ENCODE peak calls at places on chromosomes 16 and 17, in seven cellular contexts. W, G, M, F, R, A and L are unnamed samples.

GRCh38 chr16:4979164-4979563 is 21.0 kb downstream of the SEC14L5 start:
- DNase-seq in G (no peak), R (no peak), F (no peak), A (no peak), M (no peak), W (no peak), L (no peak)

GRCh38 chr16:962366-962765 is 8.4 kb downstream of the LMF1 start:
- DNase-seq in W (no peak), R (no peak), M (no peak), F (no peak), G (no peak), A (no peak), L (peak)

GRCh38 chr16:88731699-88732098 is 25.4 kb downstream of the CTU2 start:
- DNase-seq in G (no peak), M (no peak), W (no peak), A (no peak), F (no peak), R (no peak), L (no peak)

GRCh38 chr16:31876955-31877828 is 3.6 kb downstream of the ZNF267 start:
- DNase-seq in G (peak), W (no peak), A (peak), M (no peak), R (no peak), F (no peak), L (no peak)

GRCh38 chr16:49466881-49467280 is 93.3 kb downstream of the C16orf78 start:
- DNase-seq in W (peak), A (no peak), F (peak), R (no peak), M (peak), G (no peak), L (peak)

GRCh38 chr17:70558821-70559220 is 389.5 kb downstream of the KCNJ2 start:
- DNase-seq in R (no peak), G (peak), W (no peak), A (no peak), F (no peak), M (no peak), L (no peak)

GRCh38 chr16:75593825-75594820 is 27.9 kb downstream of the GABARAPL2 start:
- DNase-seq in M (no peak), R (no peak), G (peak), A (no peak), W (no peak), F (no peak), L (no peak)

GRCh38 chr16:24848065-24848464 is 2.3 kb downstream of the SLC5A11 start:
- DNase-seq in G (peak), R (no peak), M (no peak), A (no peak), F (no peak), W (no peak), L (no peak)

GRCh38 chr16:20613471-20613887 is 37.3 kb upstream of the ACSM2B start:
- DNase-seq in G (no peak), F (no peak), M (no peak), R (peak), A (no peak), W (no peak), L (no peak)

GRCh38 chr17:9279911-9280310 is 258.6 kb downstream of the NTN1 start:
- DNase-seq in A (no peak), F (no peak), M (no peak), R (no peak), G (no peak), W (no peak), L (no peak)

GRCh38 chr16:27402964-27403600 is 1.1 kb downstream of the IL21R start:
- DNase-seq in A (peak), F (no peak), M (no peak), W (no peak), G (no peak), R (no peak), L (no peak)

GRCh38 chr16:54928016-54928356 is 2.7 kb upstream of the IRX5 start:
- DNase-seq in W (no peak), G (no peak), R (no peak), F (no peak), A (peak), M (no peak), L (no peak)

GRCh38 chr16:69917739-69918138 is 33.4 kb upstream of the CLEC18A start:
- DNase-seq in R (peak), W (no peak), M (no peak), F (no peak), A (no peak), G (peak), L (no peak)

GRCh38 chr17:13001991-13002615 is 15.7 kb downstream of the ELAC2 start:
- DNase-seq in A (no peak), R (no peak), F (no peak), G (peak), W (no peak), M (no peak), L (no peak)

GRCh38 chr16:30658731-30659506 is 688 bp downstream of the FBRS start:
- DNase-seq in F (no peak), W (peak), A (no peak), G (peak), M (peak), R (no peak), L (peak)

GRCh38 chr16:49019081-49019633 is 262.5 kb downstream of the CBLN1 start:
- DNase-seq in F (no peak), W (no peak), A (no peak), M (no peak), G (peak), R (no peak), L (no peak)

GRCh38 chr17:61598014-61598413 is 7.0 kb upstream of the NACA2 start:
- DNase-seq in A (no peak), W (no peak), F (no peak), R (no peak), M (no peak), G (no peak), L (no peak)

GRCh38 chr17:48997827-48998556 is 807 bp downstream of the IGF2BP1 start:
- DNase-seq in G (no peak), R (no peak), A (no peak), W (no peak), M (no peak), F (no peak), L (no peak)

GRCh38 chr17:27086526-27086925 is 207.4 kb upstream of the WSB1 start:
- DNase-seq in A (no peak), W (no peak), R (no peak), F (no peak), M (no peak), G (no peak), L (no peak)

GRCh38 chr17:52027620-52028019 is 130.9 kb downstream of the CA10 start:
- DNase-seq in W (no peak), M (no peak), R (no peak), A (no peak), F (no peak), G (no peak), L (no peak)

GRCh38 chr17:14201595-14201994 is 35.1 kb downstream of the CDRT15 start:
- DNase-seq in G (no peak), W (no peak), A (peak), F (peak), R (no peak), M (no peak), L (peak)

GRCh38 chr17:10646393-10646990 is 10.6 kb downstream of the MYH3 start:
- DNase-seq in A (peak), F (peak), R (peak), M (peak), G (peak), W (peak), L (peak)

GRCh38 chr17:33012522-33013033 is 20.9 kb downstream of the SPACA3 start:
- DNase-seq in A (no peak), G (peak), M (no peak), R (no peak), F (no peak), W (no peak), L (no peak)

GRCh38 chr17:32445497-32445896 is 1.2 kb downstream of the PSMD11 start:
- DNase-seq in G (no peak), R (no peak), A (no peak), W (no peak), M (no peak), F (no peak), L (no peak)

GRCh38 chr16:89565506-89566372 is 5.3 kb downstream of the RPL13 start:
- DNase-seq in M (peak), G (peak), F (peak), A (peak), R (peak), W (peak), L (peak)

GRCh38 chr16:85370881-85371651 is 242.1 kb upstream of the GSE1 start:
- DNase-seq in F (no peak), W (peak), M (peak), G (no peak), R (no peak), A (no peak), L (no peak)

GRCh38 chr16:69839798-69840409 is 77.8 kb downstream of the WWP2 start:
- DNase-seq in R (peak), G (no peak), W (peak), M (no peak), F (no peak), A (no peak), L (no peak)

GRCh38 chr16:51500306-51500705 is 349.2 kb upstream of the SALL1 start:
- DNase-seq in F (no peak), R (no peak), W (no peak), A (no peak), M (no peak), G (peak), L (no peak)

GRCh38 chr16:68093816-68094613 is 8.8 kb downstream of the NFATC3 start:
- DNase-seq in M (no peak), F (no peak), G (peak), R (no peak), W (no peak), A (peak), L (no peak)

GRCh38 chr17:2151634-2152033 is 96.7 kb downstream of the HIC1 start:
- DNase-seq in M (no peak), G (peak), F (no peak), R (no peak), A (no peak), W (no peak), L (no peak)

GRCh38 chr16:4801962-4802658 is at the start of gene ROGDI:
- DNase-seq in R (peak), M (peak), F (peak), A (peak), G (peak), W (peak), L (peak)

GRCh38 chr17:39357488-39357887 is 43.9 kb downstream of the FBXL20 start:
- DNase-seq in W (no peak), G (peak), A (no peak), R (no peak), F (no peak), M (no peak), L (no peak)

GRCh38 chr17:49018116-49018612 is 21.0 kb downstream of the IGF2BP1 start:
- DNase-seq in W (no peak), G (no peak), A (no peak), R (no peak), M (no peak), F (no peak), L (no peak)

GRCh38 chr16:85928411-85928820 is 29.5 kb downstream of the IRF8 start:
- DNase-seq in R (peak), F (no peak), W (no peak), G (peak), M (no peak), A (no peak), L (no peak)

GRCh38 chr17:65444049-65444448 is 117.4 kb downstream of the AXIN2 start:
- DNase-seq in G (no peak), W (no peak), M (no peak), A (no peak), F (no peak), R (no peak), L (no peak)
- H3K27ac ChIP-seq in G (no peak), W (no peak), M (no peak), A (no peak), F (no peak), R (no peak), L (no peak)

DNA sequence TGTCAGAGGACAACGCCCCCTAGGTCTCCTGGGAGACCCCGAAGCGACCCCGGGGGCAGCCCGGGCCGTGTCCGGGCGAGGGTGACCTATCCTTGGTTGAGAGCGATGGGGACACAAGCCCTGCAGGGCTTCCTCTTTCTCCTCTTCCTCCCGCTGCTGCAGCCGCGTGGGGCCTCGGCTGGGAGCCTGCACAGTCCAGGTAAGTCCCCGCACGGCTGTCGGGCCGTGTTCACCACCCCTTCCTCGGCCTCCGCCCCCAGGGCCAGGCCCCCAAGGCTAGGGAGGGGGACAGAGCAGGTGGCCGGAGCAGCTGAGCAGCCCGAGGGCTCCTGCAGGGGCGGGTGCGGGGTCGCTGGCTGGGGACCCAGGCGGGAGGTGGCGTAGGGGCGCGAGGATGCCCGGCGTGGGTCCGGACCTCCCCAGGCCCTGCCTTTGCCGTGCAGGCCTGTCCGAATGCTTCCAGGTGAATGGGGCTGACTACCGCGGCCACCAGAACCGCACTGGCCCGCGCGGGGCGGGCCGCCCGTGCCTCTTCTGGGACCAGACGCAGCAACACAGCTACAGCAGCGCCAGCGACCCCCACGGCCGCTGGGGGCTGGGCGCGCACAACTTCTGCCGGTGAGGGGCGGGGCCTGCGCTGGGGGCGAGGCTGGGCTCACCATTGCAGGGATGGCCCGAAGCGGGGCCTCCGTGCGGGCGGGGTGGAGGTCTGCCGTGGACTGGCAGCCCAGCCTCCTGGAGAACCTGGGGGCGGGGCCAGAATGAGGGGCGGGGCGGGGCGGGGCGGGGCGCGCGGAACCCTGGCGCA is 545 bp downstream of the KREMEN2 start:
- DNase-seq in F (peak), R (peak), M (no peak), W (peak), A (peak), G (no peak), L (peak)
- H3K4me3 ChIP-seq in F (peak), R (no peak), M (no peak), W (peak), A (peak), G (no peak), L (peak)

GRCh38 chr17:75549246-75550138 is 24.0 kb downstream of the LLGL2 start:
- DNase-seq in M (peak), F (no peak), G (no peak), A (no peak), R (peak), W (peak), L (no peak)
- H3K27ac ChIP-seq in M (no peak), F (no peak), G (no peak), A (no peak), R (peak), W (peak), L (peak)

GRCh38 chr16:79599837-79600635 is 501 bp downstream of the MAF start:
- DNase-seq in A (no peak), G (no peak), F (peak), M (no peak), W (peak), R (peak), L (peak)

GRCh38 chr16:79597775-79598174 is 2.8 kb downstream of the MAF start:
- DNase-seq in W (no peak), A (no peak), R (no peak), F (no peak), G (no peak), M (no peak), L (no peak)

GRCh38 chr16:79597277-79597676 is 3.3 kb downstream of the MAF start:
- DNase-seq in M (no peak), F (no peak), G (no peak), W (no peak), R (no peak), A (no peak), L (no peak)

GRCh38 chr16:79599256-79599836 is 1.2 kb downstream of the MAF start:
- DNase-seq in A (peak), W (no peak), F (no peak), R (peak), G (no peak), M (no peak), L (peak)

GRCh38 chr16:79598341-79599181 is 2.0 kb downstream of the MAF start:
- DNase-seq in R (peak), W (peak), M (peak), A (peak), G (no peak), F (peak), L (peak)
- H3K4me3 ChIP-seq in R (peak), W (peak), M (peak), A (peak), G (peak), F (peak), L (peak)

DNA sequence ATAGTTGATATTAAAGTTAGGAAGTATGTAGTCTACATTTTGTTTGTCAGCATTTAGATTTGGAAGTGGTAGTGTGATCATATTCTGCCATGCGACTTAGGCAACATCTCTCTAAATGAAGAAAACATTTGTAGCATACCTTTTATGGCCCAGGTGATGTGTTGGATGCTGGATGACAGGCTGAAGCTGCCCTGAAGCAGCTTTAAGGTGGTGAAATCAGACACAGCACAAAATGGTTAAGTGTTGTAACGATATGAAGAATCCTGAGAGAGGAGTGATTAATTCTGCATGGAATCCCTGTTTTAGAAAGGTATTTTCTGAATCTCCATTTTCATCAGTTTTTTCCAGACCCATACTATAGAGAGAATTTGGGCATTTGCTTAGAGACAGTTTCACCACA is 28.3 kb downstream of the AATF start:
- DNase-seq in M (no peak), W (no peak), R (no peak), G (no peak), A (no peak), F (no peak), L (no peak)
- H3K27ac ChIP-seq in M (no peak), W (no peak), R (no peak), G (no peak), A (no peak), F (no peak), L (no peak)

GRCh38 chr17:5499790-5500189 is 13.4 kb downstream of the MIS12 start:
- DNase-seq in A (no peak), R (no peak), M (no peak), G (no peak), W (no peak), F (no peak), L (no peak)
- H3K4me3 ChIP-seq in A (peak), R (no peak), M (no peak), G (peak), W (peak), F (peak), L (peak)